ENCODE peak calls at places on chromosomes 4 and X, in ten cellular contexts. H is mesothelial cell of epicardium; E is IMR-90; C is MCF 10A; I is activated T-helper 1 cell treated with anti-CD3 and anti-CD28 coated beads, Interleukin-12 subunit alpha, Interleukin-12 subunit beta, Interleukin-2, Interleukin-4 antibody, amounts not matched to agents 30 ng/mL and 10 ng/mL and 1 ng/mL, durations not matched to agents 14 hours and 24 hours and 36 hours; A is EH; F is posterior vena cava; J is left ventricle myocardium inferior; Y is KBM-7; D is stimulated activated CD4-positive, alpha-beta T cell treated with anti-CD3 and anti-CD28 coated beads, Interleukin-1b, Interleukin-23, amount 100 ng/mL, for 1 hour. S is an unnamed sample.

GRCh38 chrX:120575379-120576114 is 14.8 kb upstream of the CUL4B start:
- DNase-seq in J (no peak), A (no peak), E (no peak), Y (no peak), C (no peak), F (no peak), D (no peak), I (no peak), H (no peak), S (no peak)

GRCh38 chrX:103343105-103343504 is 13.1 kb downstream of the TCEAL7 start:
- DNase-seq in I (no peak), D (no peak), H (no peak), J (peak), E (peak), Y (peak), A (peak), F (no peak), C (peak), S (no peak)

GRCh38 chr4:187491959-187492358 is 503.6 kb upstream of the ZFP42 start:
- DNase-seq in I (no peak), F (no peak), Y (no peak), J (no peak), D (no peak), A (peak), C (no peak), H (no peak), E (peak), S (no peak)

GRCh38 chrX:6778547-6779231 is 243.8 kb upstream of the VCX3A start:
- DNase-seq in J (no peak), D (no peak), C (no peak), Y (no peak), F (no peak), I (no peak), A (no peak), H (no peak), E (no peak), S (no peak)

GRCh38 chr4:89248879-89249281 is 58.7 kb downstream of the GPRIN3 start:
- DNase-seq in C (no peak), Y (no peak), J (no peak), I (no peak), F (no peak), E (no peak), A (no peak), H (no peak), D (no peak), S (no peak)

GRCh38 chrX:133390647-133391046 is 24.6 kb downstream of the GPC4 start:
- DNase-seq in Y (no peak), J (no peak), I (no peak), A (no peak), F (no peak), D (no peak), H (no peak), E (no peak), C (no peak), S (no peak)

GRCh38 chr4:134147941-134148340 is 53.6 kb downstream of the PABPC4L start:
- DNase-seq in A (no peak), J (no peak), E (no peak), I (no peak), H (no peak), C (no peak), Y (no peak), F (no peak), D (no peak), S (no peak)

GRCh38 chr4:80183196-80184052 is 13.9 kb upstream of the PRDM8 start:
- DNase-seq in C (peak), E (no peak), Y (no peak), I (no peak), H (no peak), D (no peak), A (peak), J (peak), F (peak), S (peak)

GRCh38 chr4:139666735-139667266 is 1.2 kb downstream of the MGST2 start:
- DNase-seq in H (no peak), I (peak), F (no peak), A (peak), J (no peak), C (peak), E (peak), Y (peak), D (no peak), S (no peak)

GRCh38 chr4:165131247-165131832 is 18.7 kb upstream of the TMEM192 start:
- DNase-seq in D (peak), H (no peak), C (peak), Y (peak), E (peak), A (peak), J (no peak), I (peak), F (no peak), S (no peak)

GRCh38 chrX:109793191-109793590 is 60.1 kb upstream of the ACSL4 start:
- DNase-seq in D (no peak), F (no peak), Y (no peak), A (no peak), I (no peak), E (no peak), C (peak), H (no peak), J (no peak), S (no peak)

GRCh38 chr4:40515398-40516293 is 114.0 kb downstream of the RBM47 start:
- DNase-seq in F (no peak), E (no peak), Y (no peak), H (no peak), C (peak), A (peak), I (no peak), J (no peak), D (no peak), S (peak)

GRCh38 chr4:140947507-140947906 is 185.8 kb downstream of the RNF150 start:
- DNase-seq in Y (no peak), F (no peak), J (no peak), C (peak), I (no peak), A (no peak), H (no peak), D (no peak), E (no peak), S (no peak)

GRCh38 chrX:51867626-51868025 is 25.8 kb upstream of the MAGED1 start:
- DNase-seq in E (no peak), J (no peak), D (no peak), Y (no peak), F (no peak), C (no peak), A (no peak), I (no peak), H (no peak), S (no peak)

GRCh38 chr4:36254355-36254754 is 10.0 kb upstream of the ARAP2 start:
- DNase-seq in F (no peak), H (no peak), E (no peak), D (no peak), I (no peak), A (no peak), J (no peak), Y (no peak), C (no peak), S (no peak)

GRCh38 chr4:70737006-70737405 is 15.2 kb downstream of the RUFY3 start:
- DNase-seq in I (no peak), D (no peak), F (no peak), E (no peak), A (no peak), C (no peak), J (no peak), H (no peak), Y (no peak), S (no peak)

GRCh38 chr4:182835006-182835740 is 82.0 kb downstream of the DCTD start:
- DNase-seq in E (no peak), J (no peak), A (no peak), C (no peak), D (no peak), Y (no peak), I (no peak), H (no peak), F (peak), S (no peak)

GRCh38 chrX:139932901-139933796 is at the start of gene ATP11C:
- DNase-seq in Y (peak), A (peak), E (peak), C (peak), I (peak), D (peak), F (peak), H (peak), J (peak), S (peak)

GRCh38 chr4:37522996-37523395 is 163.2 kb downstream of the RELL1 start:
- DNase-seq in F (no peak), E (no peak), A (peak), J (no peak), I (no peak), H (no peak), Y (no peak), C (no peak), D (no peak), S (no peak)

GRCh38 chrX:19899234-19899788 is 11.9 kb upstream of the SH3KBP1 start:
- DNase-seq in C (no peak), J (no peak), Y (no peak), E (no peak), A (no peak), F (no peak), H (no peak), I (no peak), D (no peak), S (no peak)

GRCh38 chr4:13920111-13920875 is 292.8 kb upstream of the BOD1L1 start:
- DNase-seq in F (no peak), H (no peak), Y (no peak), I (no peak), E (peak), A (no peak), C (peak), J (no peak), D (no peak), S (no peak)

GRCh38 chr4:183532823-183533222 is 28.0 kb downstream of the ING2 start:
- DNase-seq in H (no peak), F (no peak), I (no peak), D (no peak), A (peak), J (no peak), C (peak), Y (no peak), E (peak), S (no peak)

GRCh38 chr4:76256968-76257367 is 5.4 kb downstream of the FAM47E start:
- DNase-seq in Y (no peak), D (no peak), I (no peak), E (no peak), F (no peak), H (no peak), A (no peak), J (no peak), C (no peak), S (no peak)

GRCh38 chrX:155768036-155768769 is 112.9 kb upstream of the VAMP7 start:
- DNase-seq in J (no peak), I (no peak), Y (no peak), H (no peak), E (peak), A (peak), D (no peak), C (peak), F (no peak), S (no peak)

GRCh38 chrX:34918856-34919255 is 23.7 kb upstream of the FAM47B start:
- DNase-seq in H (no peak), D (no peak), C (peak), Y (peak), J (no peak), I (no peak), A (peak), F (no peak), E (peak), S (no peak)

GRCh38 chr4:157004279-157005161 is 32.9 kb upstream of the PDGFC start:
- DNase-seq in H (no peak), F (no peak), E (no peak), C (peak), I (no peak), Y (peak), A (no peak), D (no peak), J (no peak), S (no peak)

GRCh38 chr4:140252144-140252741 is 98.3 kb upstream of the MAML3 start:
- DNase-seq in D (no peak), F (no peak), C (no peak), J (no peak), I (no peak), A (no peak), E (no peak), Y (peak), H (no peak), S (peak)

GRCh38 chrX:2539586-2539985 is 38.8 kb upstream of the DHRSX start:
- DNase-seq in E (no peak), J (no peak), D (no peak), H (no peak), A (no peak), Y (no peak), I (no peak), C (no peak), F (no peak), S (no peak)

GRCh38 chrX:53234484-53234883 is 9.5 kb upstream of the KDM5C start:
- DNase-seq in J (no peak), C (no peak), D (no peak), A (no peak), H (no peak), E (no peak), I (no peak), Y (no peak), F (peak), S (no peak)

GRCh38 chr4:123093247-123093646 is 170.8 kb upstream of the NUDT6 start:
- DNase-seq in D (no peak), H (no peak), I (no peak), C (peak), A (no peak), Y (no peak), J (no peak), E (no peak), F (no peak), S (no peak)

GRCh38 chr4:152666946-152667345 is 12.9 kb downstream of the TMEM154 start:
- DNase-seq in D (no peak), E (no peak), Y (no peak), A (no peak), F (no peak), C (no peak), J (no peak), H (no peak), I (no peak), S (no peak)

GRCh38 chr4:139808381-139809206 is 143.0 kb downstream of the MGST2 start:
- DNase-seq in I (no peak), Y (peak), C (no peak), D (no peak), F (no peak), J (no peak), A (peak), E (peak), H (no peak), S (no peak)

GRCh38 chrX:129788527-129788926 is 8.8 kb downstream of the SASH3 start:
- DNase-seq in Y (no peak), J (no peak), A (no peak), E (no peak), H (no peak), D (no peak), C (no peak), I (no peak), F (no peak), S (no peak)

S was measured in kidney.